ENCODE peak calls at places on chromosomes 11 and 22, in eight cellular contexts. Q is fibroblast of lung, E is stomach, D is heart right ventricle, W is keratinocyte, R is PC-3, B is SK-N-SH, I is lower lobe of right lung. F is an unnamed sample.

GRCh38 chr11:43298397-43298796 is 13.4 kb upstream of the API5 start:
- DNase-seq in Q (no peak), E (no peak), D (no peak), W (no peak), R (no peak), B (no peak), I (no peak), F (no peak)

GRCh38 chr22:47804281-47804680 is 1041.8 kb downstream of the TBC1D22A start:
- DNase-seq in Q (no peak), E (no peak), D (no peak), W (no peak), R (no peak), B (no peak), I (no peak), F (no peak)

GRCh38 chr11:116930177-116930576 is 92.8 kb upstream of the APOA1 start:
- DNase-seq in Q (peak; percentile 48), E (no peak), D (peak; percentile 26), W (no peak), R (no peak), B (no peak), I (no peak), F (no peak)

GRCh38 chr22:24968066-24968561 is 15.6 kb downstream of the KIAA1671 start:
- DNase-seq in Q (peak; percentile 51), E (no peak), D (no peak), W (peak; percentile 88), R (peak; percentile 90), B (no peak), I (no peak), F (no peak)

GRCh38 chr22:46673677-46674236 is 53.6 kb downstream of the GRAMD4 start:
- DNase-seq in Q (no peak), E (no peak), D (no peak), W (no peak), R (no peak), B (no peak), I (no peak), F (no peak)

GRCh38 chr11:35540526-35540925 is 15.1 kb upstream of the PAMR1 start:
- DNase-seq in Q (peak; percentile 66), E (no peak), D (no peak), W (no peak), R (no peak), B (no peak), I (no peak), F (no peak)

GRCh38 chr11:66267039-66267378 is 1.4 kb upstream of the RAB1B start:
- DNase-seq in Q (no peak), E (no peak), D (no peak), W (no peak), R (no peak), B (no peak), I (no peak), F (no peak)

GRCh38 chr11:118076754-118077281 is at the start of gene TMPRSS4:
- DNase-seq in Q (no peak), E (peak; percentile 76), D (no peak), W (peak; percentile 65), R (peak; percentile 83), B (no peak), I (peak; percentile 60), F (no peak)

GRCh38 chr22:19766506-19767426 is 6.2 kb downstream of the TBX1 start:
- DNase-seq in Q (no peak), E (peak; percentile 71), D (no peak), W (no peak), R (no peak), B (peak; percentile 78), I (peak; percentile 81), F (no peak)

GRCh38 chr22:24408630-24409029 is 18.8 kb upstream of the ADORA2A start:
- DNase-seq in Q (no peak), E (no peak), D (no peak), W (no peak), R (no peak), B (peak; percentile 59), I (no peak), F (no peak)

GRCh38 chr22:38485783-38486182 is 17.9 kb downstream of the KDELR3 start:
- DNase-seq in Q (no peak), E (no peak), D (no peak), W (no peak), R (no peak), B (no peak), I (no peak), F (no peak)

GRCh38 chr11:17865765-17866428 is 131.3 kb downstream of the KCNC1 start:
- DNase-seq in Q (no peak), E (no peak), D (peak; percentile 13), W (no peak), R (peak; percentile 22), B (no peak), I (no peak), F (no peak)

GRCh38 chr11:17859552-17859951 is 125.0 kb downstream of the KCNC1 start:
- DNase-seq in Q (no peak), E (no peak), D (no peak), W (no peak), R (no peak), B (no peak), I (no peak), F (no peak)

GRCh38 chr11:17861036-17861755 is 126.6 kb downstream of the KCNC1 start:
- DNase-seq in Q (peak; percentile 54), E (no peak), D (no peak), W (no peak), R (no peak), B (no peak), I (no peak), F (no peak)

GRCh38 chr11:17867346-17867745 is 132.8 kb downstream of the KCNC1 start:
- DNase-seq in Q (no peak), E (no peak), D (no peak), W (no peak), R (no peak), B (no peak), I (no peak), F (no peak)

DNA sequence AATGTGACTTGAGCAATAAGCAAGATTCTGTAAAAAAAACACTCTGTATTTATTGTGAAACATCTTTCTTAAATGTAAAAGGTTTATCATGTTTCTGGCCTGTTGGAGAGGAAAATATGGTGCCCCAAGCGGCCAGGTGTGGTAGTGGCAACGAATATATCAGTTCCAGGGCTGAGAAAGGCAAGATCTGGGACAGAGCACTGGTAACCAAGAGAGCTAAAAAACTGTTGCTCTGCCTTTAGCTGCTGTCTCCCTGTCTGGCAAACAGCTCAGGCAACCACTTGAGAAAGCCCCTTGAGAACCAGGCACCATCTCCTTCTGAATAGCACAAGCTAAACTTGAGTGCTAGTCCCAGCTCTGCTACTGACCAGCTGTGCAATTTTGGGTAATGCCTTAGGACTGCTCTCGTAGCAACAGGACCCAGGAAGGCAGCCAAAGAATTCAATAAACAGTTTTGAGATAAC is 129.9 kb downstream of the KCNC1 start:
- DNase-seq in Q (no peak), E (peak; percentile 32), D (no peak), W (no peak), R (peak; percentile 49), B (no peak), I (no peak), F (no peak)
- TF ChIP-seq CTCF in Q (peak; percentile 47), E (no peak), D (no peak), W (peak; percentile 71), R (peak; percentile 75), B (peak; percentile 39), I (peak; percentile 41), F (peak; percentile 32)

GRCh38 chr11:68843703-68844312 is 2.1 kb upstream of the CPT1A start:
- DNase-seq in Q (peak; percentile 48), E (peak; percentile 95), D (peak; percentile 80), W (no peak), R (peak; percentile 89), B (no peak), I (peak; percentile 93), F (peak; percentile 21)
- H3K4me3 ChIP-seq in Q (no peak overlapping the region), E (peak overlapping the region; percentile 98), D (peak overlapping the region; percentile 84), W (peak overlapping the region; percentile 46), R (peak overlapping the region; percentile 59), B (no peak overlapping the region), I (peak overlapping the region; percentile 97), F (peak overlapping the region; percentile 67)

GRCh38 chr11:12169822-12170221 is 59.4 kb downstream of the MICAL2 start:
- DNase-seq in Q (no peak), E (no peak), D (no peak), W (no peak), R (no peak), B (no peak), I (no peak), F (no peak)

GRCh38 chr11:12170501-12170900 is 60.1 kb downstream of the MICAL2 start:
- DNase-seq in Q (no peak), E (no peak), D (no peak), W (no peak), R (no peak), B (no peak), I (no peak), F (no peak)

GRCh38 chr11:12172493-12173013 is 62.2 kb downstream of the MICAL2 start:
- DNase-seq in Q (no peak), E (no peak), D (no peak), W (no peak), R (no peak), B (no peak), I (no peak), F (no peak)

GRCh38 chr11:12171921-12172320 is 61.5 kb downstream of the MICAL2 start:
- DNase-seq in Q (no peak), E (no peak), D (no peak), W (no peak), R (no peak), B (no peak), I (no peak), F (no peak)

GRCh38 chr11:12170984-12171383 is 60.6 kb downstream of the MICAL2 start:
- DNase-seq in Q (peak; percentile 86), E (no peak), D (peak; percentile 38), W (no peak), R (no peak), B (no peak), I (no peak), F (no peak)
- H3K27ac ChIP-seq in Q (peak overlapping the region; percentile 75), E (peak overlapping the region; percentile 50), D (peak overlapping the region; percentile 53), W (peak overlapping the region; percentile 44), R (no peak overlapping the region), B (no peak overlapping the region), I (no peak overlapping the region), F (no peak overlapping the region)

GRCh38 chr22:33758125-33758483 is 162.2 kb downstream of the LARGE1 start:
- DNase-seq in Q (no peak), E (no peak), D (no peak), W (no peak), R (no peak), B (no peak), I (no peak), F (no peak)

GRCh38 chr22:33757443-33758124 is 162.7 kb downstream of the LARGE1 start:
- DNase-seq in Q (no peak), E (no peak), D (no peak), W (no peak), R (no peak), B (no peak), I (no peak), F (no peak)

GRCh38 chr22:33758961-33759360 is 161.3 kb downstream of the LARGE1 start:
- DNase-seq in Q (no peak), E (no peak), D (no peak), W (no peak), R (no peak), B (no peak), I (no peak), F (no peak)

GRCh38 chr22:33757041-33757440 is 163.2 kb downstream of the LARGE1 start:
- DNase-seq in Q (no peak), E (no peak), D (no peak), W (no peak), R (no peak), B (no peak), I (no peak), F (no peak)

DNA sequence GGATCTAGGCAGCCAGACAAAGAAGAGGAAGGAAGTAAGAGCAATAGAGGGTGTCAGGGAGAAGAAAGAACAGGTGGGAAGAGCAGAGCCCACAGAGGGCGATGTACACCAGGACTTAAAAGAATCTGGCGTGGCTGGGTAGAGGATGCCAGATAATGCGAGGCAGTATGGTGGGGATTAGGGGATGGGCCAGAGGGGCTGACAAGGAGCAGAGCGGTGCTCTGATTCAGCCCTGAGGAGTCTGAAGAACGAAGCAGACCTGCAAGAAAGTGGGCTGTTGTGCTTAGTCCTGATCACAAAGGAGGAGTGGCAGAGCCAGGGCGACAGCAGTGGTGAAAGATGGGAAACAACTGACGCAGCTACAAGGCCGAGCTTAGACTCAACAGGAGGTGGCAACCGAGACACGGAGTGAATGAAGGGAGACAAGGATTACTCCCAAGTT is 163.7 kb downstream of the LARGE1 start:
- DNase-seq in Q (no peak), E (no peak), D (peak; percentile 18), W (no peak), R (no peak), B (peak; percentile 14), I (no peak), F (no peak)
- TF ChIP-seq CTCF in Q (no peak), E (no peak), D (no peak), W (no peak), R (no peak), B (no peak), I (no peak), F (no peak)

F was measured in dorsolateral prefrontal cortex.